ENCODE peak calls at places on chromosomes 5 and 9, in seven cellular contexts. W is testis; M is endothelial cell of umbilical vein; L is CD8-positive, alpha-beta T cell; G is GM12865; C is endothelial cell; Q is lower leg skin. I is an unnamed sample.
A peak's percentile ranks its signal among the peaks of the same experiment; 100 is the strongest.

GRCh38 chr5:124847907-124848306 is 101.5 kb upstream of the ZNF608 start:
- DNase-seq in G (no peak), Q (no peak), W (no peak), L (no peak), M (no peak), C (no peak), I (no peak)

GRCh38 chr9:69578026-69578425 is 94.1 kb downstream of the APBA1 start:
- DNase-seq in Q (no peak), C (no peak), W (peak; percentile 15), L (no peak), M (no peak), G (no peak), I (no peak)

GRCh38 chr5:58156354-58156753 is 303.5 kb downstream of the PLK2 start:
- DNase-seq in G (no peak), C (no peak), L (no peak), Q (no peak), W (no peak), M (no peak), I (peak; percentile 51)

GRCh38 chr5:5331838-5332237 is 90.6 kb upstream of the ICE1 start:
- DNase-seq in L (no peak), M (no peak), C (no peak), W (no peak), G (no peak), Q (no peak), I (no peak)

GRCh38 chr9:20187318-20187717 is 398.5 kb upstream of the SLC24A2 start:
- DNase-seq in G (no peak), Q (no peak), W (no peak), M (no peak), L (no peak), C (no peak), I (no peak)

GRCh38 chr9:80070071-80070742 is 498.4 kb downstream of the TLE4 start:
- DNase-seq in W (no peak), C (no peak), M (no peak), Q (no peak), G (no peak), L (no peak), I (no peak)

GRCh38 chr5:31706186-31706585 is 67.3 kb downstream of the PDZD2 start:
- DNase-seq in Q (no peak), L (no peak), C (no peak), M (no peak), G (no peak), W (no peak), I (no peak)

GRCh38 chr5:68382640-68383039 is 167.1 kb downstream of the PIK3R1 start:
- DNase-seq in Q (no peak), G (no peak), W (no peak), L (no peak), C (no peak), M (peak; percentile 28), I (peak; percentile 23)

GRCh38 chr9:129458155-129458661 is 162.7 kb downstream of the C9orf50 start:
- DNase-seq in G (peak; percentile 54), C (no peak), Q (no peak), W (peak; percentile 70), L (peak; percentile 78), M (no peak), I (no peak)

GRCh38 chr9:125544474-125544873 is 162.5 kb downstream of the MAPKAP1 start:
- DNase-seq in G (no peak), C (no peak), W (no peak), M (no peak), Q (no peak), L (no peak), I (no peak)

GRCh38 chr5:45639038-45639437 is 57.1 kb downstream of the HCN1 start:
- DNase-seq in Q (no peak), C (no peak), W (no peak), L (no peak), M (no peak), G (no peak), I (no peak)
- TF ChIP-seq CTCF in Q (no peak), C (peak; percentile 53), W (no peak), L (no peak), M (no peak), G (no peak), I (no peak)

DNA sequence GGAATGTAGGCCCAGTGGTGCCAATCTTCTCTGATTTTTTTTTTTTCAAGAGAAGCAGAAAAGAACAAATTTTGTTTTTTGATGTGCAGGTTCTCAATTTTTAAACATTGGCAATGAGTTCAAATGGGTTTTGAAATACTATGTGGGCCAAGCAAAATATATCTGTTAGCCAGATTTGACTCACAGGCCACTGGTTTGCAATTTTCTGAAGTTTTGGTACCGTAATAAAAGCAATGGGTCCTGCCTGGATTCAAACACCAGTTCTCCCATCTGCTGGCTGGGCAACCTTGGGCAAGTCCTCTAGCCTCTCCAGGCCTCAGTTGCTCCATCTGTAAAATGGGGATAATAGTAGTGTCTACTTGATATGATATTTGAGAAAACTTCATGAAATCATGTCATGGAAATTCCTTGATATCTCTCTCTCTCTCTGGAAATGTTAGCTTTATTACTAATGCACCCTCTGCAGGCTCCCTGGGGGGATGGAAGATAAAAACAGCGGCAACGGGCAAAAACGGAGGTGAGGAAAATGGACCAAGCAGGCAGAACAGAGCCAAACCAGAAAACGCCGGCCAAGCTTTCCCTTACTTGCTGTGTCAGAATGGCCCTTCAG is 63.4 kb downstream of the SMIM23 start:
- DNase-seq in L (no peak), Q (peak; percentile 37), W (no peak), M (no peak), C (no peak), G (no peak), I (peak; percentile 11)
- TF ChIP-seq CTCF in L (no peak), Q (no peak), W (no peak), M (no peak), C (no peak), G (no peak), I (no peak)

DNA sequence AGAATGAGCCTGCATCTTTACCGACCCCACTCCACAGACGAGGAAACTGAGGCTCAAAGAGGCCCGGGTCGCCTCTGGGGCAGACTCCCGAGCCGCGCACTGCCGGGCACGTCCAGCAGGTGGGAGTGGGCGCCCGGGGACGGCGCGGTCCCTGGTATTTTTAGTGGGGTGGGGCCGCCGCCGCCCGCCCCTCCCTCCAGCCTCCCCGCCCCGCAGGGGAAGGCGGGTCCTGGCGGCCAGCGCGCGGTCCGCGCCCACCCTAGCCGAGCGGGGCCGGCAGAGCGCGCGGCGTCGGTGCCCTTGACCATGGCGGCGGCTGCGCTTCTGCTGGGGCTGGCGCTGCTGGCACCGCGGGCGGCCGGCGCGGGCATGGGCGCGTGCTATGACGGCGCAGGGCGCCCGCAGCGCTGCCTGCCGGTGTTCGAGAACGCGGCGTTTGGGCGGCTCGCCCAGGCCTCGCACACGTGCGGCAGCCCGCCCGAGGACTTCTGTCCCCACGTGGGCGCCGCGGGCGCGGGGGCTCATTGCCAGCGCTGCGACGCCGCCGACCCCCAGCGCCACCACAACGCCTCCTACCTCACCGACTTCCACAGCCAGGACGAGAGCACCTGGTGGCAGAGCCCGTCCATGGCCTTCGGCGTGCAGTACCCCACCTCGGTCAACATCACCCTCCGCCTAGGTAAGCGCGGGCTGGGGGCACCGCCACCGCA is at the start of gene LAMC3:
- DNase-seq in Q (no peak), M (no peak), G (no peak), C (peak; percentile 57), W (peak; percentile 56), L (no peak), I (no peak)
- TF ChIP-seq CTCF in Q (no peak), M (peak; percentile 21), G (no peak), C (peak; percentile 65), W (peak; percentile 63), L (no peak), I (peak; percentile 9)

GRCh38 chr9:136611606-136612005 is 51.1 kb upstream of the EGFL7 start:
- DNase-seq in L (no peak), M (no peak), C (no peak), W (no peak), Q (no peak), G (no peak), I (no peak)
- TF ChIP-seq CTCF in L (no peak), M (no peak), C (no peak), W (no peak), Q (no peak), G (no peak), I (no peak)

GRCh38 chr9:84294551-84294950 is 46.0 kb downstream of the SLC28A3 start:
- DNase-seq in Q (no peak), G (peak; percentile 54), L (no peak), M (no peak), C (no peak), W (no peak), I (no peak)
- TF ChIP-seq CTCF in Q (no peak), G (peak; percentile 39), L (no peak), M (no peak), C (no peak), W (no peak), I (no peak)

GRCh38 chr5:113917997-113918396 is 404.5 kb downstream of the YTHDC2 start:
- DNase-seq in M (no peak), Q (no peak), L (no peak), W (no peak), C (no peak), G (no peak), I (no peak)
- TF ChIP-seq CTCF in M (no peak), Q (no peak), L (no peak), W (no peak), C (no peak), G (no peak), I (no peak)

GRCh38 chr5:23139338-23140171 is 286.4 kb upstream of the CDH12 start:
- DNase-seq in W (no peak), M (peak; percentile 1), L (no peak), Q (no peak), C (no peak), G (peak; percentile 2), I (peak; percentile 25)
- TF ChIP-seq CTCF in W (peak; percentile 38), M (no peak), L (no peak), Q (no peak), C (peak; percentile 67), G (no peak), I (peak; percentile 35)

DNA sequence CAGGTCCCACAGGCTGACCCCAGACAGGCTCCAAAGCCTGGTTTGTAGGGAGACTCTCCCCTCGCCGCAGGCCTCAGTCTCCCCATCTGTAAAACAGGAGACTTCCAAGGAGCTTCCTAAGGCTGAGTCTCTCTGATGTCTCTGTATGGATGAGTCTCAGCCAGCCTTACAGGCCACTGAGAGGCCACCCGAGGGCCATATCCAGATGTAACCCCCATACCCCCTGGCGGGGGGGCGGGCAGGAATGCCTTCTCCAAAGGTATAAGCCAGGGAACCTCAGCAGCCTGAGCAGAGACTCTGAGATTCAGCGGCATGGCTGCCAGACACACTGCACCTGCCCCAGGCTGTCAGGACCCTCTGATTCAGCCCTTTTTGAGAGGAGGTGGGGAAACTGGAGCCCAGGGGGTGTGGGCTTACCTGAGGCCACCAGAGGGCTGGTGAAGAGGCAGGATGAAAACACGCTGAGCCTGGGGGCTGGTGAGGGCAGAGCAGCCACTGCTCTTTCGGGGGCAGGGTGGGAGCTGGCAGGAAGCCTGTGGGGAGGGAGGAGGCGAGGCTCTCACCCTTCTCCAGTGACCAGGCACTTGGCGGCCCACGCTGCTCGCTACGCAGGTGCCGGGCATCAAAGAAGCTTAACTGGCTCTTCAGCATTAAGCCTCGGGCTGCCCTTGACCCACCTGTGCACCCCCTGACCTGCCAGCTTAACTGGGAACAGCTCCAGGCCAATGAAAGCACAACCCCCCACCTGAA is 5.5 kb upstream of the SUSD3 start:
- DNase-seq in W (no peak), M (no peak), C (no peak), Q (no peak), L (peak; percentile 61), G (no peak), I (no peak)
- TF ChIP-seq CTCF in W (no peak), M (no peak), C (no peak), Q (no peak), L (no peak), G (no peak), I (no peak)

I was measured in fibroblast of pulmonary artery.